ENCODE peak calls at places on chromosomes 11 and 22, in seven cellular contexts. One of them, this sample, is unnamed.

GRCh38 chr11:96430668-96431067 is 40.9 kb downstream of the JRKL start:
- DNase-seq in glutamatergic neuron: no peak
- DNase-seq in activated CD4-positive, alpha-beta T cell treated with anti-CD3 and anti-CD28 coated beads, Interleukin-2, amount 50 U/mL, for 24 hours: no peak
- DNase-seq in GM13977: no peak
- DNase-seq in COR-L47: no peak
- DNase-seq in activated T-cell treated with anti-CD3 and anti-CD28 coated beads, Interleukin-2, amount 50 U/mL, for 72 hours: no peak
- DNase-seq in NCI-H345: no peak
- DNase-seq in this sample: no peak

GRCh38 chr11:70371241-70371640 is 27.1 kb upstream of the CTTN start:
- DNase-seq in glutamatergic neuron: no peak
- DNase-seq in activated CD4-positive, alpha-beta T cell treated with anti-CD3 and anti-CD28 coated beads, Interleukin-2, amount 50 U/mL, for 24 hours: no peak
- DNase-seq in GM13977: no peak
- DNase-seq in COR-L47: no peak
- DNase-seq in activated T-cell treated with anti-CD3 and anti-CD28 coated beads, Interleukin-2, amount 50 U/mL, for 72 hours: no peak
- DNase-seq in NCI-H345: no peak
- DNase-seq in this sample: no peak

GRCh38 chr11:73317803-73318202 is 9.7 kb downstream of the ARHGEF17 start:
- DNase-seq in glutamatergic neuron: no peak
- DNase-seq in activated CD4-positive, alpha-beta T cell treated with anti-CD3 and anti-CD28 coated beads, Interleukin-2, amount 50 U/mL, for 24 hours: no peak
- DNase-seq in GM13977: no peak
- DNase-seq in COR-L47: no peak
- DNase-seq in activated T-cell treated with anti-CD3 and anti-CD28 coated beads, Interleukin-2, amount 50 U/mL, for 72 hours: no peak
- DNase-seq in NCI-H345: no peak
- DNase-seq in this sample: no peak

GRCh38 chr11:121909571-121909970 is 206.4 kb downstream of the BLID start:
- DNase-seq in glutamatergic neuron: no peak
- DNase-seq in activated CD4-positive, alpha-beta T cell treated with anti-CD3 and anti-CD28 coated beads, Interleukin-2, amount 50 U/mL, for 24 hours: no peak
- DNase-seq in GM13977: no peak
- DNase-seq in COR-L47: no peak
- DNase-seq in activated T-cell treated with anti-CD3 and anti-CD28 coated beads, Interleukin-2, amount 50 U/mL, for 72 hours: no peak
- DNase-seq in NCI-H345: no peak
- DNase-seq in this sample: no peak

GRCh38 chr11:118911113-118911879 is 14.4 kb downstream of the BCL9L start:
- DNase-seq in glutamatergic neuron: no peak
- DNase-seq in activated CD4-positive, alpha-beta T cell treated with anti-CD3 and anti-CD28 coated beads, Interleukin-2, amount 50 U/mL, for 24 hours: no peak
- DNase-seq in GM13977: no peak
- DNase-seq in COR-L47: no peak
- DNase-seq in activated T-cell treated with anti-CD3 and anti-CD28 coated beads, Interleukin-2, amount 50 U/mL, for 72 hours: no peak
- DNase-seq in NCI-H345: no peak
- DNase-seq in this sample: no peak

GRCh38 chr11:131696584-131697120 is 326.2 kb downstream of the NTM start:
- DNase-seq in glutamatergic neuron: no peak
- DNase-seq in activated CD4-positive, alpha-beta T cell treated with anti-CD3 and anti-CD28 coated beads, Interleukin-2, amount 50 U/mL, for 24 hours: no peak
- DNase-seq in GM13977: no peak
- DNase-seq in COR-L47: peak
- DNase-seq in activated T-cell treated with anti-CD3 and anti-CD28 coated beads, Interleukin-2, amount 50 U/mL, for 72 hours: no peak
- DNase-seq in NCI-H345: no peak
- DNase-seq in this sample: no peak

GRCh38 chr11:101866619-101867491 is 48.0 kb upstream of the CEP126 start:
- DNase-seq in glutamatergic neuron: no peak
- DNase-seq in activated CD4-positive, alpha-beta T cell treated with anti-CD3 and anti-CD28 coated beads, Interleukin-2, amount 50 U/mL, for 24 hours: no peak
- DNase-seq in GM13977: no peak
- DNase-seq in COR-L47: no peak
- DNase-seq in activated T-cell treated with anti-CD3 and anti-CD28 coated beads, Interleukin-2, amount 50 U/mL, for 72 hours: no peak
- DNase-seq in NCI-H345: no peak
- DNase-seq in this sample: no peak

GRCh38 chr11:80083561-80083960 is 642.7 kb upstream of the TENM4 start:
- DNase-seq in glutamatergic neuron: no peak
- DNase-seq in activated CD4-positive, alpha-beta T cell treated with anti-CD3 and anti-CD28 coated beads, Interleukin-2, amount 50 U/mL, for 24 hours: no peak
- DNase-seq in GM13977: no peak
- DNase-seq in COR-L47: no peak
- DNase-seq in activated T-cell treated with anti-CD3 and anti-CD28 coated beads, Interleukin-2, amount 50 U/mL, for 72 hours: no peak
- DNase-seq in NCI-H345: no peak
- DNase-seq in this sample: no peak

GRCh38 chr22:41512421-41513194 is 31.7 kb downstream of the POLR3H start:
- DNase-seq in glutamatergic neuron: peak
- DNase-seq in activated CD4-positive, alpha-beta T cell treated with anti-CD3 and anti-CD28 coated beads, Interleukin-2, amount 50 U/mL, for 24 hours: no peak
- DNase-seq in GM13977: no peak
- DNase-seq in COR-L47: no peak
- DNase-seq in activated T-cell treated with anti-CD3 and anti-CD28 coated beads, Interleukin-2, amount 50 U/mL, for 72 hours: no peak
- DNase-seq in NCI-H345: no peak
- DNase-seq in this sample: peak

GRCh38 chr22:39254789-39255298 is 10.1 kb upstream of the PDGFB start:
- DNase-seq in glutamatergic neuron: no peak
- DNase-seq in activated CD4-positive, alpha-beta T cell treated with anti-CD3 and anti-CD28 coated beads, Interleukin-2, amount 50 U/mL, for 24 hours: no peak
- DNase-seq in GM13977: peak
- DNase-seq in COR-L47: no peak
- DNase-seq in activated T-cell treated with anti-CD3 and anti-CD28 coated beads, Interleukin-2, amount 50 U/mL, for 72 hours: peak
- DNase-seq in NCI-H345: no peak
- DNase-seq in this sample: no peak

This sample was measured in H1.